ENCODE peak calls at places on chromosomes 13 and 19, in ten cellular contexts. N is ovary, X is body of pancreas, Z is tibial nerve, D is HCT116, W is heart left ventricle, A is lower leg skin, M is H1, P is IMR-90, E is uterus. C is an unnamed sample.

GRCh38 chr13:33069365-33069764 is 53.1 kb downstream of the KL start:
- DNase-seq in N (no peak), X (no peak), Z (no peak), D (no peak), W (no peak), A (no peak), M (no peak), P (no peak), E (no peak), C (no peak)

GRCh38 chr19:54430306-54431254 is 15.3 kb downstream of the TTYH1 start:
- DNase-seq in N (peak), X (peak), Z (no peak), D (peak), W (peak), A (no peak), M (no peak), P (no peak), E (no peak), C (no peak)

GRCh38 chr19:51398096-51398704 is 7.8 kb upstream of the C19orf84 start:
- DNase-seq in N (no peak), X (no peak), Z (no peak), D (no peak), W (no peak), A (no peak), M (no peak), P (peak), E (no peak), C (no peak)

GRCh38 chr13:38819053-38819452 is 132.2 kb downstream of the FREM2 start:
- DNase-seq in N (no peak), X (peak), Z (peak), D (no peak), W (no peak), A (no peak), M (no peak), P (no peak), E (no peak), C (no peak)

GRCh38 chr13:93080166-93080565 is 146.4 kb upstream of the GPC6 start:
- DNase-seq in N (no peak), X (no peak), Z (no peak), D (no peak), W (no peak), A (no peak), M (no peak), P (no peak), E (no peak), C (no peak)

GRCh38 chr19:45863840-45864628 is at the start of gene FOXA3:
- DNase-seq in N (no peak), X (peak), Z (no peak), D (no peak), W (peak), A (no peak), M (peak), P (peak), E (peak), C (no peak)

GRCh38 chr13:37319041-37319443 is 213.6 kb upstream of the CSNK1A1L start:
- DNase-seq in N (no peak), X (no peak), Z (no peak), D (no peak), W (no peak), A (no peak), M (no peak), P (peak), E (no peak), C (no peak)

GRCh38 chr13:34361528-34361927 is 543.6 kb downstream of the RFC3 start:
- DNase-seq in N (no peak), X (no peak), Z (no peak), D (no peak), W (no peak), A (no peak), M (no peak), P (no peak), E (no peak), C (no peak)

GRCh38 chr19:29263305-29264080 is 50.5 kb upstream of the UQCRFS1 start:
- DNase-seq in N (peak), X (peak), Z (peak), D (no peak), W (no peak), A (peak), M (no peak), P (peak), E (peak), C (no peak)

GRCh38 chr19:29262085-29262484 is 49.1 kb upstream of the UQCRFS1 start:
- DNase-seq in N (no peak), X (no peak), Z (no peak), D (no peak), W (no peak), A (no peak), M (no peak), P (no peak), E (no peak), C (no peak)

GRCh38 chr19:29259867-29260281 is 46.9 kb upstream of the UQCRFS1 start:
- DNase-seq in N (no peak), X (no peak), Z (no peak), D (no peak), W (no peak), A (peak), M (no peak), P (no peak), E (no peak), C (no peak)

GRCh38 chr19:29259153-29259552 is 46.2 kb upstream of the UQCRFS1 start:
- DNase-seq in N (no peak), X (no peak), Z (no peak), D (no peak), W (no peak), A (peak), M (no peak), P (no peak), E (no peak), C (no peak)

GRCh38 chr19:29260477-29261317 is 47.7 kb upstream of the UQCRFS1 start:
- DNase-seq in N (no peak), X (peak), Z (no peak), D (peak), W (no peak), A (peak), M (no peak), P (peak), E (no peak), C (no peak)
- TF ChIP-seq CTCF in N (no peak), X (peak), Z (no peak), D (no peak), W (peak), A (no peak), M (peak), P (peak), E (no peak), C (no peak)

DNA sequence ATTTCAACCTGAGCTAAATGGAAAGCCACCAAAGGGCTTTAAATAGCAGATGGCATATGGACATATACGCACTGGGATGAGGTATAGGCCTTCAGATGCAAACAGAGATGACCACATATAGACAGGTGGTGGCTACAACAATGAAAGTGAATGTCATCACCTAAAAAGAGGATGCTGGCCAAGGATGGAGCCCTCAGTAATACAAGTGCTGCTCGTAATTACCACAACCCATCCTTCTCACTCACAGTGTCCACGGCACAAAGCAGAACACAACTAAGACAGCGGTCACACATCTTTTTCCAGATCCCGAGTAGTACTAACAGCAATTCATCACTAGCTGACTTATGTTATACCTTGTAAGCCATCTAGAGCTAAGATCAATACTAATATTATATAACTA is 18.2 kb upstream of the DOCK9 start:
- DNase-seq in N (no peak), X (no peak), Z (no peak), D (no peak), W (no peak), A (no peak), M (no peak), P (no peak), E (no peak), C (no peak)
- TF ChIP-seq POLR2A in N (no peak), X (no peak), Z (no peak), D (no peak), W (no peak), A (no peak), M (no peak), P (no peak), E (no peak), C (no peak)

GRCh38 chr19:18348171-18348570 is 7.8 kb downstream of the PGPEP1 start:
- DNase-seq in N (no peak), X (no peak), Z (no peak), D (no peak), W (no peak), A (no peak), M (no peak), P (no peak), E (no peak), C (no peak)

GRCh38 chr19:18351544-18351943 is 11.1 kb downstream of the PGPEP1 start:
- DNase-seq in N (no peak), X (no peak), Z (no peak), D (no peak), W (no peak), A (no peak), M (no peak), P (no peak), E (no peak), C (no peak)

GRCh38 chr19:18346091-18346490 is 5.7 kb downstream of the PGPEP1 start:
- DNase-seq in N (no peak), X (no peak), Z (no peak), D (no peak), W (no peak), A (no peak), M (no peak), P (no peak), E (no peak), C (peak)

GRCh38 chr19:18350490-18350889 is 10.1 kb downstream of the PGPEP1 start:
- DNase-seq in N (no peak), X (no peak), Z (no peak), D (no peak), W (no peak), A (no peak), M (no peak), P (no peak), E (no peak), C (no peak)

DNA sequence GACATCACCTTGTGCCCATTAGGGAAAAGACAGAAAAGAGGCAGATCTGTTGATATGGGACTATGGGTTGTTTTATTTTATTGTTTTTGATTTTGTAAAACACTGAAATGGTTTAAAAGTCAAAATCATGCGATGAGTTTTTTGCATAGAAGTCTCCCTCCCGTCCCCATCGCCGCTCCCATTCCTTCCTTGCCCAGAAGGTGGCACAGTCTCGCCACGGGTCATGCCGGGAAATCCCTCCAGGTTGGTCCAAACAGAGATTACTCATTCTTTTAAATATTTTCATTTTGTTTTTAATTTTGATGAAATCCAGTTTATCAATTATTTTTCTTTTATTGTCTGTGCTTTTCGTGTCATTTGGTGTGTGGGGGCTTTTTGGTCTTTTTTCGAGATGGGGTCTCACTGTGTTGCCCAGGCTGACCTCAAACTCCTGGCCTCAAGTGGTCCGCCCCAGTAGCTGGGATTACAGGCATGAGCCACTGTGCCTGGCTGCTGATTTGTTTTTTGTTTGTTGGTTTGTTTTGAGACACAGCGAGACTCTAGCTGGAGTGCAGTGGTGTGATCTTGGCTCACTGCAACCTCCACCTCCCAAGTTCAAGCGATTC is 9.2 kb downstream of the PGPEP1 start:
- DNase-seq in N (peak), X (peak), Z (peak), D (no peak), W (peak), A (peak), M (no peak), P (peak), E (peak), C (peak)
- TF ChIP-seq CTCF in N (peak), X (peak), Z (peak), D (peak), W (peak), A (no peak), M (peak), P (peak), E (peak), C (peak)

DNA sequence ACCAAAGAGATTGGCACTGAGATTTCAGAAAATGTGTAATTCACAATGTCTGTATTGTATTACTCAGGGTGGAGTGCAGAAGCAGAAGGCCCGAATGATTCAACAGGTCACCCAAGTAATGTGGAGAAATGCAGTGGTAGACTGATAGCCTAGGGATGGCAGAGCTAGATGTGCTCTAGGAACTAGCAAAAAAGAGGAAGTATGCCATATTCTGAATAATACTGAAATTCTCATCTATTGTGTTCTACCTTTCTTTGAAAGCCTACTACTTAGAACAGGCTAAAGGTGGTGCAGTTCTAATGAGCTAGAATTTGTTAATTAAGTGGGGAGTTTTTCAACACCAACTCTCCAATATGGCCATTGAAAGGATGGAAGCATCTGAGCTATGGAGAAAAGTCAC is 1449.8 kb upstream of the MIR17HG start:
- DNase-seq in N (no peak), X (no peak), Z (no peak), D (no peak), W (no peak), A (no peak), M (no peak), P (no peak), E (no peak), C (no peak)
- TF ChIP-seq POLR2A in N (no peak), X (no peak), Z (no peak), D (no peak), W (no peak), A (no peak), M (no peak), P (no peak), E (no peak), C (no peak)

C was measured in breast epithelium.